ENCODE peak calls at places on chromosomes 2 and 18, in nine cellular contexts. E is SHP77; O is choroid plexus epithelial cell; K is adrenal gland; R is iris pigment epithelial cell; H is EL; P is SK-N-DZ; T is activated T-cell treated with anti-CD3 and anti-CD28 coated beads, Interleukin-2, amount 50 U/mL, for 1 hour; A is activated naive CD8-positive, alpha-beta T cell treated with anti-CD3 and anti-CD28 coated beads, Interleukin-2, amount 50 U/mL, for 24 hours. F is an unnamed sample.

GRCh38 chr18:61531182-61531581 is 198.0 kb downstream of the CDH20 start:
- DNase-seq in E (peak; percentile 24), O (no peak), K (no peak), R (no peak), H (no peak), P (no peak), T (no peak), A (no peak), F (no peak)

GRCh38 chr18:75133721-75134645 is 75.0 kb downstream of the PTGR3 start:
- DNase-seq in E (no peak), O (no peak), K (no peak), R (no peak), H (no peak), P (no peak), T (no peak), A (no peak), F (no peak)

GRCh38 chr2:33126973-33127372 is 180.2 kb downstream of the LTBP1 start:
- DNase-seq in E (no peak), O (peak; percentile 62), K (no peak), R (peak; percentile 59), H (peak; percentile 49), P (no peak), T (no peak), A (no peak), F (no peak)

GRCh38 chr2:176999331-176999730 is 213.3 kb upstream of the HNRNPA3 start:
- DNase-seq in E (no peak), O (peak; percentile 14), K (no peak), R (no peak), H (peak; percentile 2), P (no peak), T (no peak), A (no peak), F (no peak)

GRCh38 chr2:137689549-137689948 is 274.7 kb upstream of the HNMT start:
- DNase-seq in E (no peak), O (peak; percentile 4), K (no peak), R (peak; percentile 68), H (peak; percentile 1), P (no peak), T (no peak), A (no peak), F (no peak)

GRCh38 chr18:42736074-42736473 is 379.4 kb downstream of the RIT2 start:
- DNase-seq in E (no peak), O (no peak), K (no peak), R (no peak), H (no peak), P (no peak), T (no peak), A (no peak), F (no peak)

GRCh38 chr2:225920621-225921020 is 521.1 kb downstream of the NYAP2 start:
- DNase-seq in E (no peak), O (peak; percentile 26), K (no peak), R (no peak), H (no peak), P (no peak), T (no peak), A (no peak), F (no peak)

GRCh38 chr18:33606621-33607020 is 28.6 kb downstream of the ASXL3 start:
- DNase-seq in E (no peak), O (no peak), K (no peak), R (no peak), H (no peak), P (no peak), T (no peak), A (no peak), F (no peak)

GRCh38 chr2:166351319-166351718 is 24.4 kb downstream of the SCN9A start:
- DNase-seq in E (no peak), O (peak; percentile 75), K (no peak), R (peak; percentile 84), H (peak; percentile 48), P (peak; percentile 47), T (no peak), A (no peak), F (no peak)

GRCh38 chr2:237878321-237879057 is 19.1 kb downstream of the RAMP1 start:
- DNase-seq in E (no peak), O (no peak), K (no peak), R (no peak), H (no peak), P (no peak), T (no peak), A (no peak), F (no peak)

GRCh38 chr2:176507736-176508135 is 238.5 kb downstream of the MTX2 start:
- DNase-seq in E (no peak), O (no peak), K (no peak), R (no peak), H (no peak), P (no peak), T (no peak), A (no peak), F (no peak)

GRCh38 chr2:37324536-37324785 is 172 bp downstream of the PRKD3 start:
- DNase-seq in E (peak; percentile 57), O (peak; percentile 77), K (peak; percentile 86), R (peak; percentile 63), H (no peak), P (no peak), T (no peak), A (no peak), F (no peak)

GRCh38 chr18:13640266-13640860 is 86.0 kb downstream of the FAM210A start:
- DNase-seq in E (no peak), O (no peak), K (no peak), R (no peak), H (no peak), P (no peak), T (no peak), A (no peak), F (no peak)

GRCh38 chr2:137123241-137123640 is 357.9 kb downstream of the THSD7B start:
- DNase-seq in E (no peak), O (peak; percentile 31), K (no peak), R (peak; percentile 70), H (peak; percentile 61), P (no peak), T (no peak), A (no peak), F (no peak)

GRCh38 chr2:216156822-216157221 is 47.7 kb downstream of the XRCC5 start:
- DNase-seq in E (no peak), O (no peak), K (no peak), R (no peak), H (no peak), P (no peak), T (no peak), A (no peak), F (no peak)

GRCh38 chr18:939167-939566 is 34.5 kb downstream of the ADCYAP1 start:
- DNase-seq in E (no peak), O (peak; percentile 20), K (no peak), R (peak; percentile 10), H (peak; percentile 56), P (no peak), T (no peak), A (no peak), F (no peak)

GRCh38 chr2:99865818-99866676 is 276.3 kb downstream of the AFF3 start:
- DNase-seq in E (no peak), O (no peak), K (no peak), R (peak; percentile 54), H (peak; percentile 78), P (no peak), T (no peak), A (no peak), F (no peak)

GRCh38 chr18:55912071-55912470 is 324.1 kb upstream of the TCF4 start:
- DNase-seq in E (no peak), O (no peak), K (no peak), R (no peak), H (no peak), P (no peak), T (no peak), A (no peak), F (no peak)

GRCh38 chr2:202158796-202159195 is 79.6 kb downstream of the SUMO1 start:
- DNase-seq in E (no peak), O (peak; percentile 73), K (no peak), R (no peak), H (no peak), P (no peak), T (no peak), A (no peak), F (no peak)

GRCh38 chr2:31075936-31076590 is 62.2 kb downstream of the GALNT14 start:
- DNase-seq in E (no peak), O (peak; percentile 5), K (no peak), R (no peak), H (peak; percentile 9), P (no peak), T (no peak), A (no peak), F (no peak)

GRCh38 chr2:180374502-180375281 is 367.6 kb upstream of the CWC22 start:
- DNase-seq in E (no peak), O (no peak), K (no peak), R (no peak), H (no peak), P (no peak), T (no peak), A (no peak), F (no peak)

GRCh38 chr2:233033672-233034071 is 1.2 kb downstream of the NEU2 start:
- DNase-seq in E (no peak), O (no peak), K (no peak), R (no peak), H (peak; percentile 32), P (no peak), T (no peak), A (no peak), F (no peak)

GRCh38 chr2:181680055-181680936 is at the start of gene NEUROD1:
- DNase-seq in E (no peak), O (no peak), K (no peak), R (no peak), H (no peak), P (peak; percentile 89), T (peak; percentile 14), A (peak; percentile 21), F (no peak)

GRCh38 chr2:136248242-136248641 is 130.3 kb upstream of the CXCR4 start:
- DNase-seq in E (peak; percentile 26), O (peak; percentile 53), K (peak; percentile 45), R (peak; percentile 33), H (no peak), P (no peak), T (no peak), A (no peak), F (peak; percentile 72)

GRCh38 chr2:172704072-172704936 is 31.3 kb upstream of the RAPGEF4 start:
- DNase-seq in E (no peak), O (peak; percentile 64), K (no peak), R (peak; percentile 31), H (peak; percentile 55), P (peak; percentile 42), T (no peak), A (no peak), F (peak; percentile 68)

GRCh38 chr2:35463805-35464596 is 891.6 kb upstream of the CRIM1 start:
- DNase-seq in E (no peak), O (peak; percentile 12), K (no peak), R (no peak), H (peak; percentile 70), P (no peak), T (no peak), A (no peak), F (no peak)

GRCh38 chr2:9027884-9028283 is 24.4 kb upstream of the MBOAT2 start:
- DNase-seq in E (no peak), O (no peak), K (no peak), R (no peak), H (no peak), P (no peak), T (no peak), A (no peak), F (no peak)

GRCh38 chr2:23199115-23199918 is 185.7 kb upstream of the KLHL29 start:
- DNase-seq in E (peak; percentile 2), O (peak; percentile 25), K (no peak), R (peak; percentile 30), H (peak; percentile 48), P (peak; percentile 23), T (no peak), A (peak; percentile 12), F (peak; percentile 40)

GRCh38 chr18:75815767-75816166 is 388.3 kb upstream of the SMIM21 start:
- DNase-seq in E (no peak), O (no peak), K (no peak), R (no peak), H (no peak), P (no peak), T (no peak), A (no peak), F (no peak)

GRCh38 chr2:200396726-200397348 is 90.3 kb downstream of the SPATS2L start:
- DNase-seq in E (no peak), O (peak; percentile 63), K (no peak), R (peak; percentile 65), H (no peak), P (no peak), T (no peak), A (no peak), F (peak; percentile 44)

GRCh38 chr2:135904590-135904989 is 28.3 kb upstream of the MCM6 start:
- DNase-seq in E (no peak), O (peak; percentile 78), K (peak; percentile 52), R (peak; percentile 82), H (peak; percentile 36), P (no peak), T (no peak), A (no peak), F (no peak)